ENCODE peak calls at places on chromosomes 2 and 18, in eight cellular contexts. H is hepatocyte, O is WERI-Rb-1, T is SIG-M5, K is T47D, B is H54, Y is left ventricle myocardium superior, X is COR-L47. I is an unnamed sample.

GRCh38 chr2:207782238-207783030 is 12.7 kb upstream of the FZD5 start:
- DNase-seq in H (peak), O (no peak), T (no peak), K (no peak), B (no peak), Y (no peak), X (no peak), I (peak)

GRCh38 chr18:9943311-9943710 is 29.5 kb downstream of the VAPA start:
- DNase-seq in H (no peak), O (peak), T (no peak), K (no peak), B (no peak), Y (no peak), X (peak), I (no peak)

GRCh38 chr2:230829293-230829692 is 35.4 kb upstream of the ITM2C start:
- DNase-seq in H (no peak), O (no peak), T (no peak), K (no peak), B (no peak), Y (no peak), X (no peak), I (no peak)

GRCh38 chr2:37274354-37274965 is 43.0 kb downstream of the NDUFAF7 start:
- DNase-seq in H (no peak), O (no peak), T (no peak), K (no peak), B (no peak), Y (no peak), X (no peak), I (no peak)

GRCh38 chr18:43605224-43605623 is 327.9 kb upstream of the SYT4 start:
- DNase-seq in H (no peak), O (no peak), T (no peak), K (no peak), B (no peak), Y (no peak), X (no peak), I (no peak)

GRCh38 chr2:47403829-47404228 is 873 bp downstream of the MSH2 start:
- DNase-seq in H (peak), O (peak), T (no peak), K (no peak), B (no peak), Y (no peak), X (no peak), I (peak)

GRCh38 chr2:221124542-221125235 is 447.4 kb downstream of the EPHA4 start:
- DNase-seq in H (no peak), O (no peak), T (no peak), K (peak), B (peak), Y (no peak), X (peak), I (peak)

GRCh38 chr2:121476714-121477113 is 54.0 kb upstream of the RNU4ATAC start:
- DNase-seq in H (no peak), O (no peak), T (no peak), K (no peak), B (no peak), Y (no peak), X (no peak), I (no peak)

GRCh38 chr2:202574541-202574940 is 60.2 kb upstream of the FAM117B start:
- DNase-seq in H (no peak), O (no peak), T (no peak), K (no peak), B (no peak), Y (no peak), X (no peak), I (no peak)

GRCh38 chr18:44548291-44549221 is 132.1 kb upstream of the SETBP1 start:
- DNase-seq in H (no peak), O (no peak), T (no peak), K (no peak), B (no peak), Y (peak), X (no peak), I (no peak)

GRCh38 chr2:232219496-232219870 is 159.1 kb upstream of the ALPP start:
- DNase-seq in H (no peak), O (no peak), T (no peak), K (no peak), B (no peak), Y (no peak), X (no peak), I (no peak)

GRCh38 chr18:59902180-59902992 is 2.6 kb downstream of the PMAIP1 start:
- DNase-seq in H (no peak), O (no peak), T (no peak), K (no peak), B (no peak), Y (no peak), X (no peak), I (peak)

GRCh38 chr2:157809212-157809611 is 66.9 kb downstream of the ACVR1 start:
- DNase-seq in H (no peak), O (no peak), T (no peak), K (no peak), B (no peak), Y (no peak), X (no peak), I (no peak)

GRCh38 chr2:70123051-70123828 is 36.0 kb downstream of the PCBP1 start:
- DNase-seq in H (peak), O (no peak), T (no peak), K (peak), B (no peak), Y (peak), X (no peak), I (no peak)

GRCh38 chr18:37450434-37451133 is 115.0 kb downstream of the CELF4 start:
- DNase-seq in H (peak), O (peak), T (no peak), K (no peak), B (no peak), Y (no peak), X (peak), I (peak)

GRCh38 chr18:48295586-48296311 is 113.4 kb downstream of the ZBTB7C start:
- DNase-seq in H (peak), O (peak), T (no peak), K (peak), B (no peak), Y (no peak), X (peak), I (peak)

GRCh38 chr2:26001743-26002341 is 19.5 kb upstream of the KIF3C start:
- DNase-seq in H (peak), O (no peak), T (no peak), K (no peak), B (no peak), Y (peak), X (peak), I (peak)

GRCh38 chr2:234291765-234292204 is 205.1 kb downstream of the ARL4C start:
- DNase-seq in H (peak), O (no peak), T (no peak), K (no peak), B (no peak), Y (peak), X (no peak), I (peak)

GRCh38 chr2:27350106-27350693 is 6.4 kb downstream of the GTF3C2 start:
- DNase-seq in H (no peak), O (no peak), T (no peak), K (no peak), B (no peak), Y (no peak), X (no peak), I (no peak)

GRCh38 chr2:195413944-195414343 is 243.1 kb upstream of the SLC39A10 start:
- DNase-seq in H (no peak), O (no peak), T (no peak), K (no peak), B (no peak), Y (no peak), X (no peak), I (no peak)

GRCh38 chr18:8990276-8991031 is 112.0 kb upstream of the NDUFV2 start:
- DNase-seq in H (no peak), O (no peak), T (no peak), K (peak), B (no peak), Y (peak), X (no peak), I (no peak)

I was measured in DMS79 treated with DMSO at 0.1 percent for 48 hours.